ENCODE peak calls at places on chromosome 15, in seven cellular contexts. Y is HCT116, O is GM10248, K is dorsolateral prefrontal cortex, N is endothelial cell, D is fibroblast of pulmonary artery, M is AG04450. H is an unnamed sample.
A peak's percentile ranks its signal among the peaks of the same experiment; 100 is the strongest.

GRCh38 chr15:77627067-77627466 is 5.6 kb downstream of the LINGO1 start:
- DNase-seq in N (no peak), K (no peak), O (no peak), Y (no peak), D (no peak), M (no peak), H (no peak)

GRCh38 chr15:62360286-62360685 is 195.2 kb upstream of the C2CD4B start:
- DNase-seq in O (no peak), K (no peak), M (no peak), Y (no peak), N (no peak), D (peak; percentile 4), H (no peak)

GRCh38 chr15:82666606-82667005 is 19.4 kb upstream of the CPEB1 start:
- DNase-seq in K (no peak), Y (no peak), N (no peak), O (no peak), M (no peak), D (no peak), H (no peak)

GRCh38 chr15:76057332-76058000 is 2.3 kb upstream of the TMEM266 start:
- DNase-seq in K (no peak), M (no peak), O (peak; percentile 47), Y (no peak), D (peak; percentile 61), N (peak; percentile 40), H (peak; percentile 57)

GRCh38 chr15:75785771-75786563 is 57.3 kb upstream of the UBE2Q2 start:
- DNase-seq in Y (no peak), K (no peak), D (peak; percentile 12), O (no peak), N (peak; percentile 46), M (no peak), H (no peak)

GRCh38 chr15:74320358-74321247 is 46.8 kb downstream of the CYP11A1 start:
- DNase-seq in N (peak; percentile 67), Y (peak; percentile 38), D (peak; percentile 58), K (peak; percentile 68), M (no peak), O (peak; percentile 50), H (peak; percentile 73)

GRCh38 chr15:66097151-66098018 is 156.2 kb downstream of the MEGF11 start:
- DNase-seq in O (no peak), Y (no peak), K (peak; percentile 75), M (no peak), N (no peak), D (no peak), H (no peak)

GRCh38 chr15:38129531-38130199 is 123.0 kb upstream of the SPRED1 start:
- DNase-seq in Y (no peak), O (peak; percentile 29), D (peak; percentile 100), M (peak; percentile 98), K (peak; percentile 80), N (no peak), H (no peak)

GRCh38 chr15:101141926-101142527 is 109.8 kb downstream of the CHSY1 start:
- DNase-seq in M (no peak), N (no peak), O (no peak), Y (no peak), D (no peak), K (no peak), H (no peak)

GRCh38 chr15:57476533-57476975 is 100.2 kb downstream of the CGNL1 start:
- DNase-seq in O (no peak), Y (no peak), M (no peak), N (no peak), K (no peak), D (peak; percentile 84), H (no peak)

GRCh38 chr15:35673093-35673573 is 127.2 kb upstream of the DPH6 start:
- DNase-seq in M (no peak), K (no peak), Y (no peak), O (no peak), D (peak; percentile 52), N (peak; percentile 44), H (no peak)

GRCh38 chr15:61528590-61528929 is 299.5 kb upstream of the RORA start:
- DNase-seq in M (no peak), O (no peak), K (no peak), Y (no peak), N (no peak), D (peak; percentile 34), H (no peak)

GRCh38 chr15:38680780-38681179 is 116.2 kb upstream of the RASGRP1 start:
- DNase-seq in M (no peak), N (no peak), Y (no peak), K (no peak), O (no peak), D (no peak), H (no peak)

GRCh38 chr15:85910796-85911195 is 116.1 kb upstream of the KLHL25 start:
- DNase-seq in O (no peak), N (no peak), D (no peak), K (no peak), M (no peak), Y (no peak), H (no peak)

GRCh38 chr15:75123395-75123794 is 78.3 kb upstream of the C15orf39 start:
- DNase-seq in K (no peak), D (no peak), M (peak; percentile 37), N (no peak), O (no peak), Y (no peak), H (no peak)

GRCh38 chr15:70451861-70452653 is 311.3 kb downstream of the UACA start:
- DNase-seq in K (no peak), N (no peak), O (no peak), D (no peak), M (no peak), Y (no peak), H (no peak)

GRCh38 chr15:37995461-37996347 is 61.3 kb downstream of the TMCO5A start:
- DNase-seq in M (peak; percentile 27), K (peak; percentile 58), D (peak; percentile 87), Y (peak; percentile 45), N (peak; percentile 45), O (no peak), H (no peak)

GRCh38 chr15:82710926-82711490 is 1.3 kb upstream of the AP3B2 start:
- DNase-seq in Y (no peak), D (no peak), K (no peak), M (no peak), N (no peak), O (no peak), H (no peak)

GRCh38 chr15:53808058-53808703 is 48.7 kb upstream of the WDR72 start:
- DNase-seq in M (no peak), Y (no peak), K (no peak), D (peak; percentile 6), N (no peak), O (peak; percentile 10), H (no peak)

GRCh38 chr15:60791216-60791615 is 312.3 kb upstream of the ICE2 start:
- DNase-seq in N (no peak), O (no peak), K (no peak), Y (no peak), D (no peak), M (no peak), H (no peak)

GRCh38 chr15:27456807-27457206 is 485.8 kb downstream of the GABRG3 start:
- DNase-seq in O (no peak), M (no peak), Y (no peak), D (no peak), K (no peak), N (no peak), H (no peak)

GRCh38 chr15:32909431-32909830 is 191.6 kb downstream of the GREM1 start:
- DNase-seq in N (no peak), Y (no peak), O (no peak), D (peak; percentile 58), K (no peak), M (no peak), H (no peak)

GRCh38 chr15:65921780-65922179 is 52.5 kb downstream of the RAB11A start:
- DNase-seq in Y (no peak), N (no peak), O (no peak), D (no peak), K (peak; percentile 29), M (no peak), H (no peak)

GRCh38 chr15:31974855-31975421 is 55.4 kb upstream of the CHRNA7 start:
- DNase-seq in N (peak; percentile 73), K (no peak), D (peak; percentile 21), O (peak; percentile 53), Y (no peak), M (no peak), H (peak; percentile 16)

GRCh38 chr15:82894971-82895520 is 57.5 kb downstream of the HOMER2 start:
- DNase-seq in M (no peak), D (no peak), N (no peak), O (no peak), K (no peak), Y (no peak), H (no peak)

GRCh38 chr15:89132611-89133242 is 44.5 kb downstream of the ABHD2 start:
- DNase-seq in Y (no peak), N (no peak), O (no peak), D (peak; percentile 81), M (no peak), K (no peak), H (no peak)

GRCh38 chr15:89129816-89130134 is 41.5 kb downstream of the ABHD2 start:
- DNase-seq in Y (no peak), O (no peak), D (no peak), M (no peak), K (no peak), N (no peak), H (no peak)

GRCh38 chr15:89128320-89129122 is 40.3 kb downstream of the ABHD2 start:
- DNase-seq in K (no peak), M (no peak), O (no peak), D (no peak), N (no peak), Y (no peak), H (no peak)

GRCh38 chr15:89129123-89129815 is 41.0 kb downstream of the ABHD2 start:
- DNase-seq in N (peak; percentile 51), Y (no peak), M (no peak), D (peak; percentile 49), K (peak; percentile 55), O (peak; percentile 62), H (peak; percentile 78)

GRCh38 chr15:89130194-89130593 is 41.9 kb downstream of the ABHD2 start:
- DNase-seq in Y (no peak), M (no peak), D (no peak), K (no peak), N (no peak), O (peak; percentile 34), H (no peak)
- TF ChIP-seq CTCF in Y (no peak), M (no peak), D (no peak), K (no peak), N (no peak), O (no peak), H (no peak)

GRCh38 chr15:67708500-67708899 is 116.8 kb upstream of the SKOR1 start:
- DNase-seq in D (no peak), N (no peak), K (no peak), Y (no peak), O (no peak), M (no peak), H (no peak)

GRCh38 chr15:67707520-67708283 is 117.6 kb upstream of the SKOR1 start:
- DNase-seq in M (no peak), K (no peak), N (no peak), D (no peak), O (no peak), Y (no peak), H (no peak)
- TF ChIP-seq CTCF in M (no peak), K (no peak), N (no peak), D (no peak), O (no peak), Y (no peak), H (no peak)

GRCh38 chr15:52021128-52021671 is 2.2 kb downstream of the MAPK6 start:
- DNase-seq in M (peak; percentile 91), N (no peak), O (peak; percentile 74), K (no peak), Y (peak; percentile 54), D (peak; percentile 92), H (peak; percentile 37)
- TF ChIP-seq CTCF in M (no peak), N (no peak), O (no peak), K (no peak), Y (no peak), D (no peak), H (no peak)

GRCh38 chr15:22902578-22902977 is 64.1 kb downstream of the NIPA2 start:
- DNase-seq in K (no peak), M (no peak), Y (no peak), O (no peak), N (no peak), D (no peak), H (no peak)
- TF ChIP-seq CTCF in K (no peak), M (no peak), Y (no peak), O (peak; percentile 25), N (no peak), D (no peak), H (no peak)